ENCODE peak calls at places on chromosomes 6 and 20, in seven cellular contexts. C, V, A, P, O, Y and I are unnamed samples.

GRCh38 chr20:6956574-6956973 is 189.1 kb downstream of the BMP2 start:
- DNase-seq in C (no peak), V (no peak), A (no peak), P (no peak), O (no peak), Y (no peak), I (peak)

GRCh38 chr6:169723991-169724553 is at the start of gene PHF10:
- DNase-seq in C (peak), V (peak), A (no peak), P (peak), O (peak), Y (peak), I (peak)

GRCh38 chr6:15232836-15233510 is 12.9 kb upstream of the JARID2 start:
- DNase-seq in C (no peak), V (no peak), A (no peak), P (no peak), O (no peak), Y (no peak), I (no peak)

GRCh38 chr6:166310634-166311033 is 2.4 kb upstream of the PRR18 start:
- DNase-seq in C (no peak), V (no peak), A (no peak), P (no peak), O (no peak), Y (no peak), I (no peak)

GRCh38 chr6:128005009-128005408 is 104.2 kb upstream of the THEMIS start:
- DNase-seq in C (no peak), V (no peak), A (no peak), P (no peak), O (no peak), Y (no peak), I (peak)

GRCh38 chr6:53603381-53604121 is 58.6 kb upstream of the GCLC start:
- DNase-seq in C (no peak), V (no peak), A (no peak), P (no peak), O (no peak), Y (peak), I (peak)

GRCh38 chr6:158475344-158476302 is 84.3 kb upstream of the TMEM181 start:
- DNase-seq in C (peak), V (no peak), A (no peak), P (no peak), O (peak), Y (peak), I (peak)

GRCh38 chr6:165263-165662 is 127.0 kb upstream of the DUSP22 start:
- DNase-seq in C (no peak), V (no peak), A (no peak), P (no peak), O (no peak), Y (no peak), I (no peak)

GRCh38 chr6:105459049-105459448 is 56.2 kb upstream of the PREP start:
- DNase-seq in C (no peak), V (no peak), A (no peak), P (no peak), O (peak), Y (no peak), I (no peak)

GRCh38 chr6:148293181-148293995 is 49.2 kb upstream of the SASH1 start:
- DNase-seq in C (no peak), V (no peak), A (no peak), P (no peak), O (no peak), Y (no peak), I (no peak)

DNA sequence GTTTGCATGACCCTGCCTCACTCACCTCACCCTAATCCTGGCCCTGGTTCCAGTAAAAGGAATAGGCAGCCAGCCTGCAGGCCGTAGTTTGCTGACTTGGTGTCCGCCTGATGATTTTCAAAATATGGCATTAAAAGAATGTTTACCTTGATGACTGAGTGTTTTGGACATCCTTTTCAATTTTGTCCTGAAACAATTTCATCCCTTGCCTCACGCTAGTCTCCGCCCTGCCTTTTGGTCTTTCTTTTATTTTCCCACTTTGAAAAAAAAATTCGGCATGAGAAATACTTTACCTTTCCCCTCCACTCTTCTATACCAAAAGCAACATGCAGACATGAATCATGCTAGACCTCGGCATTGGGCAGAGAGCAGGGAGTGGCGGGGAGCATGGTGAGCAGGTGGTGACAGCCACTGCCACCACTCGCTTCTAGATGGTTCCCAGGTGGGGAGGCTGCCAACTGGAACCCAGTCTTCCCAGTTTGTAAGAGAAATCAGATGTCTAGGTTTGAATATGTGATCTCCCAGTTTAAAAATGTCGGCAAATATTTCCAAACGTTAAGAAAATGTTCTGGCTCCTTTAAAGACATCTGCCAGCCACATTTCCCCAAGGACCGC is 9.4 kb downstream of the CD40 start:
- DNase-seq in C (no peak), V (no peak), A (no peak), P (no peak), O (no peak), Y (no peak), I (no peak)
- H3K4me3 ChIP-seq in C (no peak), V (no peak), A (no peak), P (no peak), O (no peak), Y (no peak), I (no peak)

GRCh38 chr6:90436403-90436802 is 139.8 kb upstream of the BACH2 start:
- DNase-seq in C (no peak), V (no peak), A (no peak), P (no peak), O (no peak), Y (no peak), I (no peak)

GRCh38 chr6:90432937-90433336 is 136.3 kb upstream of the BACH2 start:
- DNase-seq in C (no peak), V (no peak), A (no peak), P (no peak), O (no peak), Y (no peak), I (no peak)

GRCh38 chr6:90432408-90432775 is 135.7 kb upstream of the BACH2 start:
- DNase-seq in C (no peak), V (no peak), A (no peak), P (no peak), O (no peak), Y (no peak), I (no peak)

GRCh38 chr6:90434096-90434495 is 137.5 kb upstream of the BACH2 start:
- DNase-seq in C (no peak), V (no peak), A (no peak), P (no peak), O (no peak), Y (no peak), I (peak)

GRCh38 chr6:90435207-90435899 is 138.7 kb upstream of the BACH2 start:
- DNase-seq in C (no peak), V (no peak), A (no peak), P (no peak), O (no peak), Y (no peak), I (no peak)
- H3K4me3 ChIP-seq in C (no peak), V (no peak), A (no peak), P (no peak), O (no peak), Y (no peak), I (no peak)

GRCh38 chr20:63176035-63176434 is 39.9 kb downstream of the YTHDF1 start:
- DNase-seq in C (no peak), V (peak), A (no peak), P (no peak), O (no peak), Y (peak), I (peak)

GRCh38 chr20:63175031-63175895 is 40.7 kb downstream of the YTHDF1 start:
- DNase-seq in C (no peak), V (peak), A (no peak), P (no peak), O (no peak), Y (no peak), I (no peak)

GRCh38 chr20:63177134-63177784 is 38.7 kb downstream of the YTHDF1 start:
- DNase-seq in C (no peak), V (peak), A (no peak), P (no peak), O (peak), Y (peak), I (no peak)

GRCh38 chr20:63177785-63178444 is 38.0 kb downstream of the YTHDF1 start:
- DNase-seq in C (no peak), V (no peak), A (no peak), P (no peak), O (no peak), Y (peak), I (peak)

GRCh38 chr20:63176448-63177133 is 39.3 kb downstream of the YTHDF1 start:
- DNase-seq in C (no peak), V (peak), A (no peak), P (no peak), O (no peak), Y (no peak), I (no peak)
- H3K4me3 ChIP-seq in C (no peak), V (no peak), A (no peak), P (no peak), O (no peak), Y (no peak), I (no peak)

GRCh38 chr6:54913211-54913610 is 66.6 kb downstream of the FAM83B start:
- DNase-seq in C (no peak), V (no peak), A (no peak), P (no peak), O (no peak), Y (no peak), I (peak)
- H3K4me3 ChIP-seq in C (no peak), V (no peak), A (no peak), P (no peak), O (no peak), Y (no peak), I (no peak)